ENCODE peak calls at places on chromosomes 16 and 17, in four cellular contexts. V is psoas muscle, U is EH, B is mucosa of descending colon. Q is an unnamed sample.

GRCh38 chr16:80500116-80500859 is 40.5 kb upstream of the DYNLRB2 start:
- DNase-seq in V (no peak), U (peak; percentile 1), B (no peak), Q (no peak)

GRCh38 chr16:29146266-29146665 is 161.4 kb downstream of the LAT start:
- DNase-seq in V (no peak), U (no peak), B (no peak), Q (no peak)

GRCh38 chr17:8991514-8992285 is 26.2 kb upstream of the PIK3R5 start:
- DNase-seq in V (peak; percentile 26), U (peak; percentile 57), B (peak; percentile 84), Q (no peak)

GRCh38 chr17:75914643-75915265 is 10.1 kb upstream of the MRPL38 start:
- DNase-seq in V (no peak), U (no peak), B (no peak), Q (no peak)

GRCh38 chr16:79066621-79067020 is 533.9 kb downstream of the MAF start:
- DNase-seq in V (no peak), U (no peak), B (no peak), Q (no peak)

GRCh38 chr17:39404542-39405378 is 3.3 kb upstream of the FBXL20 start:
- DNase-seq in V (no peak), U (peak; percentile 88), B (no peak), Q (no peak)

GRCh38 chr17:66310528-66311148 is 8.2 kb downstream of the PRKCA start:
- DNase-seq in V (no peak), U (no peak), B (no peak), Q (no peak)

GRCh38 chr17:71975331-71975801 is 145.5 kb upstream of the SOX9 start:
- DNase-seq in V (peak; percentile 68), U (peak; percentile 69), B (peak; percentile 82), Q (peak; percentile 86)